ENCODE peak calls at places on chromosomes 13 and 19, in four cellular contexts. S is progenitor cell of endocrine pancreas, J is astrocyte, Z is cardiac muscle cell. C is an unnamed sample.
A peak's percentile ranks its signal among the peaks of the same experiment; 100 is the strongest.

GRCh38 chr19:56507446-56508281 is at the start of gene ZNF471:
- DNase-seq in S (no peak), J (peak; percentile 96), Z (peak; percentile 93), C (peak; percentile 98)

GRCh38 chr13:29847501-29847983 is 2.9 kb downstream of the UBL3 start:
- DNase-seq in S (no peak), J (peak; percentile 45), Z (peak; percentile 35), C (no peak)

GRCh38 chr13:47178090-47178950 is 281.5 kb upstream of the HTR2A start:
- DNase-seq in S (no peak), J (no peak), Z (no peak), C (no peak)

GRCh38 chr13:89695343-89696257 is 1651.9 kb upstream of the MIR17HG start:
- DNase-seq in S (peak; percentile 42), J (peak; percentile 24), Z (peak; percentile 68), C (peak; percentile 62)

GRCh38 chr19:14006766-14007562 is 844 bp upstream of the RFX1 start:
- DNase-seq in S (peak; percentile 85), J (peak; percentile 9), Z (no peak), C (peak; percentile 93)

GRCh38 chr19:1851581-1852293 is 3.5 kb upstream of the REXO1 start:
- DNase-seq in S (no peak), J (no peak), Z (no peak), C (peak; percentile 67)

GRCh38 chr19:39038098-39038497 is 5.7 kb upstream of the FBXO27 start:
- DNase-seq in S (no peak), J (no peak), Z (peak; percentile 65), C (peak; percentile 32)

GRCh38 chr13:95677564-95678386 is 836 bp downstream of the DNAJC3 start:
- DNase-seq in S (no peak), J (peak; percentile 18), Z (peak; percentile 14), C (no peak)

GRCh38 chr13:80168089-80168850 is 172.7 kb downstream of the SPRY2 start:
- DNase-seq in S (no peak), J (peak; percentile 34), Z (peak; percentile 49), C (no peak)

DNA sequence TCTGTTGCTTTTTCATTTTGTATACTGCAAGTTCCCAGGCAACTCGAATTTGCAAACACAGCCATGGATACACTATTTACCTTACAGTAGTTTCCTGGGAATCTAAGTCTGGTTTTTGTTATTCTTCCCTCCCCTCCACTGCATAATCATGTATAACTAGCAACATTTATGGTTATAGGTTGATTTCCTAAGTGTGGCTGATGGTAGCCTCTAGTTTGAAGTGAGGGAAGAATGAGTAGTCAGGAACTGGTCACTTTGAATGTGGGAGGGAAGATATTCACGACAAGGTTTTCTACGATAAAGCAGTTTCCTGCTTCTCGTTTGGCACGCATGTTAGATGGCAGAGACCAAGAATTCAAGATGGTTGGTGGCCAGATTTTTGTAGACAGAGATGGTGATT is at the start of gene KCNRG:
- DNase-seq in S (no peak), J (peak; percentile 26), Z (no peak), C (no peak)
- TF ChIP-seq CTCF in S (no peak), J (no peak), Z (no peak), C (no peak)

GRCh38 chr19:52942371-52943133 is 19.3 kb upstream of the ZNF888 start:
- DNase-seq in S (peak; percentile 93), J (peak; percentile 64), Z (peak; percentile 90), C (peak; percentile 92)
- TF ChIP-seq CTCF in S (no peak), J (no peak), Z (no peak), C (no peak)

DNA sequence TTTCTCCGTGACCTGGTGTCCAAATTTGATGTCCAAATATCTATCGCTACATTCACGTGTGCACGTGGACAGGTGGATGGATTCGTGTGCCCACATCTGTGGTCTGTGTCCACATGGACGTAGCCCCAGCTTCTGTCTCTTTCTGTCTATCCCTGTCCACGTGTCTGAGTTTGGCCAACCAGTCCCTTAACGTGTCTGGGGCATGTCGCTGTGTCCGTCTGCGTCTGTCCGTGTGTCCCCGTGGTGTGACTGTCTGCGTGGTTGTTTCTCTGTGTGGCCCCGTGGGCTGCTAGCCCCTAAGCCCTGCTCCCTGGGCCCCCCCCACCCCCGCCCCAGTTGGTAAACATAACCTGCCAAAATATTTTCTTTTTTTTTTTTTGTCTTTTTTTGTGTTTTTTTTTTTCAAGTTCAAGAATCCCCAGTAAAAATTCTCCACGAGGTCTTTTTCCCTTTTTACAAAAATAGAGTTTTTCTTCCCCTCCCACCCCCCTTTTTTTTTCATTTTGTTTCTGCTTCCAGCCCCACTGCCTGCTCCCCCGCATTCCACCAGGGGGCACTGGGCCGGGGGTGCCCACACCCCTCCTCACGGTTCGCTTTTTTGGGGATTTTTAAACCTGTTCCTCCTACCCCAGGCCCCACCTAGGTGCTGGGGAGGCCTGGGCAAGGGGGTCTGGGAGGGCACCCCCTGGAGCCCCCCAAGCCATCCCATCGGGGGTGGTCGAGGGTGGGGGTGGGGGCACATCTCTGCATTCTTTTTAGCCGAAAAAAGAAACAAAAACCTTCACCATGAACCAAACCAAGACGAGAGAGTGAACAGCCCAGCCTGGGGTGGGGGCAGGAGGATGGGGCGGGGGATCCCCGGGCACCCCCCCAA is 18.3 kb downstream of the PRKCSH start:
- DNase-seq in S (no peak), J (no peak), Z (no peak), C (peak; percentile 54)
- TF ChIP-seq CTCF in S (peak; percentile 42), J (no peak), Z (peak; percentile 32), C (peak; percentile 58)

GRCh38 chr19:17716309-17716929 is 2.9 kb upstream of the MAP1S start:
- DNase-seq in S (no peak), J (no peak), Z (no peak), C (no peak)
- TF ChIP-seq CTCF in S (no peak), J (no peak), Z (no peak), C (peak; percentile 24)